ENCODE peak calls at places on chromosomes 13 and 19, in six cellular contexts. One of them, this sample, is unnamed.

GRCh38 chr13:36418022-36418805 is 14.1 kb upstream of the CCNA1 start:
- DNase-seq in IMR-90: peak
- DNase-seq in mesenchymal stem cell: peak
- DNase-seq in H9: no peak
- DNase-seq in H1: no peak
- DNase-seq in trophoblast cell: no peak
- DNase-seq in this sample: no peak

GRCh38 chr13:40920826-40921225 is 98.3 kb downstream of the ELF1 start:
- DNase-seq in IMR-90: peak
- DNase-seq in mesenchymal stem cell: peak
- DNase-seq in H9: no peak
- DNase-seq in H1: no peak
- DNase-seq in trophoblast cell: no peak
- DNase-seq in this sample: no peak

GRCh38 chr13:59710995-59711701 is 452.6 kb downstream of the DIAPH3 start:
- DNase-seq in IMR-90: no peak
- DNase-seq in mesenchymal stem cell: peak
- DNase-seq in H9: no peak
- DNase-seq in H1: no peak
- DNase-seq in trophoblast cell: no peak
- DNase-seq in this sample: no peak

GRCh38 chr13:44437356-44438233 is 64.0 kb downstream of the SERP2 start:
- DNase-seq in IMR-90: peak
- DNase-seq in mesenchymal stem cell: peak
- DNase-seq in H9: no peak
- DNase-seq in H1: no peak
- DNase-seq in trophoblast cell: no peak
- DNase-seq in this sample: peak

GRCh38 chr19:41299755-41300089 is 10.2 kb upstream of the CCDC97 start:
- DNase-seq in IMR-90: peak
- DNase-seq in mesenchymal stem cell: peak
- DNase-seq in H9: no peak
- DNase-seq in H1: no peak
- DNase-seq in trophoblast cell: no peak
- DNase-seq in this sample: no peak

GRCh38 chr13:38755792-38756191 is 68.9 kb downstream of the FREM2 start:
- DNase-seq in IMR-90: no peak
- DNase-seq in mesenchymal stem cell: no peak
- DNase-seq in H9: no peak
- DNase-seq in H1: no peak
- DNase-seq in trophoblast cell: no peak
- DNase-seq in this sample: no peak

GRCh38 chr19:53086949-53087348 is 16.3 kb downstream of the ZNF160 start:
- DNase-seq in IMR-90: peak
- DNase-seq in mesenchymal stem cell: no peak
- DNase-seq in H9: no peak
- DNase-seq in H1: no peak
- DNase-seq in trophoblast cell: no peak
- DNase-seq in this sample: no peak

GRCh38 chr19:18233224-18233825 is 7.1 kb upstream of the PDE4C start:
- DNase-seq in IMR-90: peak
- DNase-seq in mesenchymal stem cell: peak
- DNase-seq in H9: peak
- DNase-seq in H1: no peak
- DNase-seq in trophoblast cell: peak
- DNase-seq in this sample: no peak

GRCh38 chr13:110650436-110650835 is 35.1 kb downstream of the NAXD start:
- DNase-seq in IMR-90: no peak
- DNase-seq in mesenchymal stem cell: no peak
- DNase-seq in H9: no peak
- DNase-seq in H1: no peak
- DNase-seq in trophoblast cell: no peak
- DNase-seq in this sample: no peak

GRCh38 chr13:66405908-66406802 is 824.0 kb downstream of the PCDH9 start:
- DNase-seq in IMR-90: peak
- DNase-seq in mesenchymal stem cell: peak
- DNase-seq in H9: no peak
- DNase-seq in H1: no peak
- DNase-seq in trophoblast cell: no peak
- DNase-seq in this sample: no peak

GRCh38 chr19:10672529-10673150 is 18.5 kb downstream of the ILF3 start:
- DNase-seq in IMR-90: no peak
- DNase-seq in mesenchymal stem cell: peak
- DNase-seq in H9: no peak
- DNase-seq in H1: no peak
- DNase-seq in trophoblast cell: no peak
- DNase-seq in this sample: no peak

GRCh38 chr19:17873661-17874422 is 2.1 kb downstream of the SLC5A5 start:
- DNase-seq in IMR-90: no peak
- DNase-seq in mesenchymal stem cell: peak
- DNase-seq in H9: peak
- DNase-seq in H1: no peak
- DNase-seq in trophoblast cell: peak
- DNase-seq in this sample: peak

GRCh38 chr19:16423891-16424290 is 47.9 kb downstream of the EPS15L1 start:
- DNase-seq in IMR-90: no peak
- DNase-seq in mesenchymal stem cell: no peak
- DNase-seq in H9: no peak
- DNase-seq in H1: no peak
- DNase-seq in trophoblast cell: no peak
- DNase-seq in this sample: no peak

GRCh38 chr19:50778906-50779430 is 8.7 kb downstream of the GPR32 start:
- DNase-seq in IMR-90: no peak
- DNase-seq in mesenchymal stem cell: no peak
- DNase-seq in H9: no peak
- DNase-seq in H1: no peak
- DNase-seq in trophoblast cell: no peak
- DNase-seq in this sample: no peak

GRCh38 chr19:50777830-50778303 is 7.6 kb downstream of the GPR32 start:
- DNase-seq in IMR-90: peak
- DNase-seq in mesenchymal stem cell: no peak
- DNase-seq in H9: peak
- DNase-seq in H1: no peak
- DNase-seq in trophoblast cell: peak
- DNase-seq in this sample: no peak

GRCh38 chr19:50777261-50777660 is 7.0 kb downstream of the GPR32 start:
- DNase-seq in IMR-90: no peak
- DNase-seq in mesenchymal stem cell: no peak
- DNase-seq in H9: no peak
- DNase-seq in H1: no peak
- DNase-seq in trophoblast cell: no peak
- DNase-seq in this sample: no peak

GRCh38 chr19:50780753-50781480 is 9.3 kb upstream of the ACP4 start:
- DNase-seq in IMR-90: no peak
- DNase-seq in mesenchymal stem cell: no peak
- DNase-seq in H9: no peak
- DNase-seq in H1: no peak
- DNase-seq in trophoblast cell: peak
- DNase-seq in this sample: no peak

DNA sequence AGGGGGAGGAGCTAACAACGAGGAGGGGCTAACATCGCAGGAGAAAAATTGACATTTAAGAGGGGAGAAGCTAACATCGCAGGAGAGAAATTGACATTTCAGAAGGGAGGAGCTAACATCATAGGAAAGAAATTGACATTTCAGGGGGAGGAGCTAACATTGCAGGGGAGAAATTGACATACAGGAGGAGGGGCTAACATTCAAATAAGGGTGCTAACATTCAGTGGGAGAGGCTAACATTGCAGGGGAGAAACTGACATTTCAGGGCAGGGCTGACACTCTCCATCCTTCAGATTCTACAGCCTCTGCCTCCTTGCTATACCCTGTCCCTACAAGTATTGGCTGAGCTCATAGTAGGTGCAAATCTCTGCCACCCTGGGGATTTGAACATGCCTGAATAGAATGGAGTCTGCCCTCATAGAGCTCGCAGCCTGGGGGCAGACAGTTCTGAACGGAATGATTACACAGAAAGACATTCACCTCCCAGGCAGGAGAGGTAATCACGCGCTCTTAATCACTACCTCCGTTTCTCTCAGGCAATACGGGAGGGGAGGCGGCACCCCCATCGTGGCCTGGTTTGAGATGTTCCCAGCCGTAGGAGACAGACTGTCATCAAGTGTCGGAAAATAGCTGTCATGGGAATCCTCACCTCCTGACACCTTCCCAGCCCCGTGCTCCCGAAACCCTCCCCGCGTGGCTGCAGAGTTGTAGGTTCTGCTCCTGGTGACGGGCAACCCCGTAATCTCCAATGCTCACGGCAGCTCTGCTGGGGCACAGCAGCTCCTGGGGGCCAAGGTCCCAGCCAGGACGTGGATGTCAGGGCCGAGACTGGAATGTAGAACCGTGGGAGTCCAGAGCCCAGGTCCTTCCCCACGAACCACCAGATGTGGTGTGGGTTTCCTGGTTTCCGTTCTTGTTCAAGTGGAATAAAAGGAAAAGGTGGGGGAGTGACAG is 9.5 kb downstream of the GPR32 start:
- DNase-seq in IMR-90: no peak
- DNase-seq in mesenchymal stem cell: no peak
- DNase-seq in H9: no peak
- DNase-seq in H1: no peak
- DNase-seq in trophoblast cell: peak
- DNase-seq in this sample: no peak
- H3K14ac ChIP-seq in IMR-90: no peak
- H3K14ac ChIP-seq in mesenchymal stem cell: no peak
- H3K14ac ChIP-seq in H9: no peak
- H3K14ac ChIP-seq in H1: no peak
- H3K14ac ChIP-seq in trophoblast cell: peak
- H3K14ac ChIP-seq in this sample: no peak

DNA sequence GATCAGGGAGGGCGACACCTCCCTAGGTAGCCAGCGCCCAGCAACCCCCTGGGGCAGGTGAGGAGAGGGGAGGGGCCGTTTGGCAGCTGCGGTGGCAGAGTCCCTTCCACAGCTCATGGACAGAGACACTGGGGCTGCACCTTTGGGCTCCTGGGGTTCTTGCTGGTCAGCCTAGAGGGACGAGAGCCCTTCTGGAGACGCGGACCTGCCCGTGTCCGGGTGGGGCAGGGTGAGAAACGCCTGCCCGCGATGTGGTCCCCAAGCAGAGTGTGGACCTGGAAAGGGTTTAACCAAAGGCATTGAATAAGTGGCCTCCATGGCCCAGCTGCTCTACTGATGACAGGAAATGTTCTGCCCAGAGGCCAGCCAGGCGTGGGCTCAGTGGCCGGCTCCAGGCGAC is 38.3 kb downstream of the ADPRHL1 start:
- DNase-seq in IMR-90: no peak
- DNase-seq in mesenchymal stem cell: no peak
- DNase-seq in H9: no peak
- DNase-seq in H1: no peak
- DNase-seq in trophoblast cell: no peak
- DNase-seq in this sample: no peak
- H3K9ac ChIP-seq in IMR-90: no peak
- H3K9ac ChIP-seq in mesenchymal stem cell: no peak
- H3K9ac ChIP-seq in H9: no peak
- H3K9ac ChIP-seq in H1: no peak
- H3K9ac ChIP-seq in trophoblast cell: no peak
- H3K9ac ChIP-seq in this sample: no peak

GRCh38 chr13:73140804-73141203 is 82.0 kb downstream of the KLF5 start:
- DNase-seq in IMR-90: no peak
- DNase-seq in mesenchymal stem cell: peak
- DNase-seq in H9: no peak
- DNase-seq in H1: no peak
- DNase-seq in trophoblast cell: no peak
- DNase-seq in this sample: peak

GRCh38 chr13:73133536-73133935 is 74.7 kb downstream of the KLF5 start:
- DNase-seq in IMR-90: no peak
- DNase-seq in mesenchymal stem cell: no peak
- DNase-seq in H9: no peak
- DNase-seq in H1: no peak
- DNase-seq in trophoblast cell: peak
- DNase-seq in this sample: no peak

GRCh38 chr13:73138276-73138950 is 79.6 kb downstream of the KLF5 start:
- DNase-seq in IMR-90: peak
- DNase-seq in mesenchymal stem cell: peak
- DNase-seq in H9: no peak
- DNase-seq in H1: no peak
- DNase-seq in trophoblast cell: peak
- DNase-seq in this sample: no peak

GRCh38 chr13:73138967-73139491 is 80.2 kb downstream of the KLF5 start:
- DNase-seq in IMR-90: no peak
- DNase-seq in mesenchymal stem cell: no peak
- DNase-seq in H9: no peak
- DNase-seq in H1: no peak
- DNase-seq in trophoblast cell: peak
- DNase-seq in this sample: no peak

DNA sequence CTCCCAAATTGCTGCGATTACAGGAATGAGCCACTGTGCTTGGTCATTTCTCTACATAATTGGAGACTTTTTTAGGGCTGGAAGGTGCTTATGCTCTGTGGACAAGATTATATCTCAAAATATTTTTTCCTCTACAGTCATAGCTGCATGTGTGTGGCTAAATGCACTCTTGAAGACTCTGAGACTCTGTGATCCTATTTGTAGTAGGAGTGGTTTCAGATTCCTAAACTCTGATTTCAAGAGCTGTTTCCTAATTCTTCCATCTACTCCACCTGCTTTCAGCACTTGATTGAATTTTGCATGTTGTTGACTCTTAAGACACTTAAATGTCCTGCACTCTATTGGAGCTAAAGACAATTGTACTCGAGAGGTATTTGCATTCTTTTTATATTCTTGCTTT is 78.0 kb downstream of the KLF5 start:
- DNase-seq in IMR-90: peak
- DNase-seq in mesenchymal stem cell: no peak
- DNase-seq in H9: no peak
- DNase-seq in H1: no peak
- DNase-seq in trophoblast cell: peak
- DNase-seq in this sample: no peak
- H4K8ac ChIP-seq in IMR-90: no peak
- H4K8ac ChIP-seq in mesenchymal stem cell: no peak
- H4K8ac ChIP-seq in H9: no peak
- H4K8ac ChIP-seq in H1: no peak
- H4K8ac ChIP-seq in trophoblast cell: no peak
- H4K8ac ChIP-seq in this sample: no peak

DNA sequence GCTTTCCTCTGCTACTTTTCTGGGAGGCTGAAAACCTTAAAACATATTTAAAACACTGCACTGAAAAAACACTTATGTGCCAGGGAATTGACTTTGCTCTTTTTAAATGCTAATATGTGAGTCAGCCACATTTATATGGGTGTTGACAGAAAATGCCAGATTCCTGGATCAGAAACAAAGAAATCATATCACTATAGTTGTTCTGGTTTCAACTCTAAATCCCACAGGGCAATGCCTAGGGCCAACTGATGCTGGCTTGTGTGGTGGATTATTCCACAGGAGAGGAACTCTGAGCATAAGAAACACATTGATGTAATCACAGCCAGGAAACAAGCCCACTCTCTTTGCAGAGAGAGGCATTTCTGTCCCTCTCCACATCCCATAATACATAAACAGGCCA is 1439.0 kb upstream of the SPRY2 start:
- DNase-seq in IMR-90: no peak
- DNase-seq in mesenchymal stem cell: no peak
- DNase-seq in H9: no peak
- DNase-seq in H1: no peak
- DNase-seq in trophoblast cell: no peak
- DNase-seq in this sample: no peak
- H3K14ac ChIP-seq in IMR-90: no peak
- H3K14ac ChIP-seq in mesenchymal stem cell: no peak
- H3K14ac ChIP-seq in H9: no peak
- H3K14ac ChIP-seq in H1: no peak
- H3K14ac ChIP-seq in trophoblast cell: no peak
- H3K14ac ChIP-seq in this sample: no peak

GRCh38 chr13:67619987-67620386 is 389.9 kb upstream of the PCDH9 start:
- DNase-seq in IMR-90: peak
- DNase-seq in mesenchymal stem cell: peak
- DNase-seq in H9: no peak
- DNase-seq in H1: no peak
- DNase-seq in trophoblast cell: no peak
- DNase-seq in this sample: no peak
- H3K9ac ChIP-seq in IMR-90: no peak
- H3K9ac ChIP-seq in mesenchymal stem cell: no peak
- H3K9ac ChIP-seq in H9: no peak
- H3K9ac ChIP-seq in H1: no peak
- H3K9ac ChIP-seq in trophoblast cell: no peak
- H3K9ac ChIP-seq in this sample: no peak

This sample was measured in neuronal stem cell.